ENCODE peak calls at places on chromosomes 4 and X, in eight cellular contexts. One of them, this sample, is unnamed.

GRCh38 chr4:167956676-167957075 is 135.7 kb upstream of the ANXA10 start:
- DNase-seq in neural progenitor cell: no peak
- DNase-seq in cardiac muscle cell: peak; percentile 18
- DNase-seq in brain microvascular endothelial cell: no peak
- DNase-seq in Peyer's patch: no peak
- DNase-seq in psoas muscle: no peak
- DNase-seq in body of pancreas: no peak
- DNase-seq in HCT116: no peak
- DNase-seq in this sample: no peak

GRCh38 chr4:75596061-75596460 is 34.3 kb downstream of the CDKL2 start:
- DNase-seq in neural progenitor cell: no peak
- DNase-seq in cardiac muscle cell: no peak
- DNase-seq in brain microvascular endothelial cell: no peak
- DNase-seq in Peyer's patch: no peak
- DNase-seq in psoas muscle: no peak
- DNase-seq in body of pancreas: no peak
- DNase-seq in HCT116: no peak
- DNase-seq in this sample: no peak

GRCh38 chr4:85837334-85837733 is 362.4 kb downstream of the ARHGAP24 start:
- DNase-seq in neural progenitor cell: no peak
- DNase-seq in cardiac muscle cell: peak; percentile 21
- DNase-seq in brain microvascular endothelial cell: peak; percentile 39
- DNase-seq in Peyer's patch: no peak
- DNase-seq in psoas muscle: no peak
- DNase-seq in body of pancreas: no peak
- DNase-seq in HCT116: no peak
- DNase-seq in this sample: no peak

GRCh38 chr4:74446193-74446868 is 1.4 kb downstream of the AREG start:
- DNase-seq in neural progenitor cell: no peak
- DNase-seq in cardiac muscle cell: peak; percentile 54
- DNase-seq in brain microvascular endothelial cell: no peak
- DNase-seq in Peyer's patch: no peak
- DNase-seq in psoas muscle: no peak
- DNase-seq in body of pancreas: no peak
- DNase-seq in HCT116: no peak
- DNase-seq in this sample: no peak

GRCh38 chrX:98071331-98071730 is 1187.6 kb downstream of the RPA4 start:
- DNase-seq in neural progenitor cell: no peak
- DNase-seq in cardiac muscle cell: no peak
- DNase-seq in brain microvascular endothelial cell: no peak
- DNase-seq in Peyer's patch: no peak
- DNase-seq in psoas muscle: no peak
- DNase-seq in body of pancreas: no peak
- DNase-seq in HCT116: no peak
- DNase-seq in this sample: no peak

GRCh38 chr4:143531773-143532491 is 18.4 kb downstream of the SMARCA5 start:
- DNase-seq in neural progenitor cell: no peak
- DNase-seq in cardiac muscle cell: peak; percentile 24
- DNase-seq in brain microvascular endothelial cell: no peak
- DNase-seq in Peyer's patch: no peak
- DNase-seq in psoas muscle: no peak
- DNase-seq in body of pancreas: no peak
- DNase-seq in HCT116: no peak
- DNase-seq in this sample: no peak

GRCh38 chrX:100381613-100382012 is 28.5 kb downstream of the PCDH19 start:
- DNase-seq in neural progenitor cell: no peak
- DNase-seq in cardiac muscle cell: peak; percentile 13
- DNase-seq in brain microvascular endothelial cell: no peak
- DNase-seq in Peyer's patch: no peak
- DNase-seq in psoas muscle: no peak
- DNase-seq in body of pancreas: no peak
- DNase-seq in HCT116: no peak
- DNase-seq in this sample: no peak

GRCh38 chrX:21373637-21374162 is 518 bp upstream of the CNKSR2 start:
- DNase-seq in neural progenitor cell: peak; percentile 89
- DNase-seq in cardiac muscle cell: no peak
- DNase-seq in brain microvascular endothelial cell: no peak
- DNase-seq in Peyer's patch: peak; percentile 17
- DNase-seq in psoas muscle: no peak
- DNase-seq in body of pancreas: no peak
- DNase-seq in HCT116: no peak
- DNase-seq in this sample: peak; percentile 8

GRCh38 chr4:110754726-110755125 is 131.8 kb upstream of the PITX2 start:
- DNase-seq in neural progenitor cell: no peak
- DNase-seq in cardiac muscle cell: peak; percentile 26
- DNase-seq in brain microvascular endothelial cell: no peak
- DNase-seq in Peyer's patch: no peak
- DNase-seq in psoas muscle: no peak
- DNase-seq in body of pancreas: no peak
- DNase-seq in HCT116: no peak
- DNase-seq in this sample: no peak

GRCh38 chrX:110491846-110492620 is 133.4 kb downstream of the RTL9 start:
- DNase-seq in neural progenitor cell: no peak
- DNase-seq in cardiac muscle cell: no peak
- DNase-seq in brain microvascular endothelial cell: no peak
- DNase-seq in Peyer's patch: no peak
- DNase-seq in psoas muscle: no peak
- DNase-seq in body of pancreas: no peak
- DNase-seq in HCT116: no peak
- DNase-seq in this sample: no peak

GRCh38 chr4:37561803-37562207 is 124.4 kb downstream of the RELL1 start:
- DNase-seq in neural progenitor cell: no peak
- DNase-seq in cardiac muscle cell: peak; percentile 80
- DNase-seq in brain microvascular endothelial cell: peak; percentile 92
- DNase-seq in Peyer's patch: no peak
- DNase-seq in psoas muscle: no peak
- DNase-seq in body of pancreas: no peak
- DNase-seq in HCT116: no peak
- DNase-seq in this sample: peak; percentile 8

GRCh38 chrX:30301977-30302376 is 7.2 kb downstream of the NR0B1 start:
- DNase-seq in neural progenitor cell: peak; percentile 40
- DNase-seq in cardiac muscle cell: peak; percentile 35
- DNase-seq in brain microvascular endothelial cell: peak; percentile 33
- DNase-seq in Peyer's patch: no peak
- DNase-seq in psoas muscle: no peak
- DNase-seq in body of pancreas: no peak
- DNase-seq in HCT116: no peak
- DNase-seq in this sample: peak; percentile 11

GRCh38 chr4:47210828-47211227 is 179.5 kb downstream of the GABRB1 start:
- DNase-seq in neural progenitor cell: no peak
- DNase-seq in cardiac muscle cell: no peak
- DNase-seq in brain microvascular endothelial cell: no peak
- DNase-seq in Peyer's patch: no peak
- DNase-seq in psoas muscle: no peak
- DNase-seq in body of pancreas: no peak
- DNase-seq in HCT116: no peak
- DNase-seq in this sample: no peak

GRCh38 chr4:79284893-79285292 is 41.0 kb downstream of the NAA11 start:
- DNase-seq in neural progenitor cell: no peak
- DNase-seq in cardiac muscle cell: peak; percentile 1
- DNase-seq in brain microvascular endothelial cell: no peak
- DNase-seq in Peyer's patch: no peak
- DNase-seq in psoas muscle: no peak
- DNase-seq in body of pancreas: no peak
- DNase-seq in HCT116: no peak
- DNase-seq in this sample: no peak

GRCh38 chrX:16852617-16853179 is 17.5 kb downstream of the RBBP7 start:
- DNase-seq in neural progenitor cell: no peak
- DNase-seq in cardiac muscle cell: no peak
- DNase-seq in brain microvascular endothelial cell: no peak
- DNase-seq in Peyer's patch: no peak
- DNase-seq in psoas muscle: no peak
- DNase-seq in body of pancreas: no peak
- DNase-seq in HCT116: no peak
- DNase-seq in this sample: no peak
- H3K36me3 ChIP-seq in neural progenitor cell: peaks cover 48% of the 10 kb centered on the region
- H3K36me3 ChIP-seq in cardiac muscle cell: peaks cover 81% of the 10 kb centered on the region
- H3K36me3 ChIP-seq in brain microvascular endothelial cell: peaks cover 8% of the 10 kb centered on the region
- H3K36me3 ChIP-seq in Peyer's patch: no peaks in the 10 kb centered on the region
- H3K36me3 ChIP-seq in psoas muscle: no peaks in the 10 kb centered on the region
- H3K36me3 ChIP-seq in body of pancreas: peaks cover 5% of the 10 kb centered on the region
- H3K36me3 ChIP-seq in HCT116: peaks cover 15% of the 10 kb centered on the region
- H3K36me3 ChIP-seq in this sample: peaks cover 93% of the 10 kb centered on the region

DNA sequence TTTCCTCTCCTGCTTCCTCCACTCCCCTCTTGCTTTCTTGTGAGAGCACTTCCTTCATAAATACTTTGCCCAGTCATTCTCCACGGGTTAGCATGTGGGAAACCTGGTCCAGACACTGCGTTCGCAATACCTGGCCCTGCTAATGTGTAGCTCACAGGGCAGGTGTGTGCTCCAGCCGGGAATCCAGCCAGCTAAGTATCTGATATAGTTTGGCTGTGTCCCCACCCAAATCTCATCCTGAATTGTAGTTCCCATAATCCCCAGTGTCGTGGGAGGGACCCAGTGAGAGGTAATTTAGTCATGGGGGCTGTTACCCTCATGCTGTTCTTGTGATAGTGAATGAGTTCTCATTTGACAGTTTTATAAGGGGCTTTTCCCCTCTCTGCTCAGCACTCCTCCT is 32.2 kb upstream of the STX18 start:
- DNase-seq in neural progenitor cell: no peak
- DNase-seq in cardiac muscle cell: no peak
- DNase-seq in brain microvascular endothelial cell: no peak
- DNase-seq in Peyer's patch: no peak
- DNase-seq in psoas muscle: no peak
- DNase-seq in body of pancreas: no peak
- DNase-seq in HCT116: no peak
- DNase-seq in this sample: no peak
- H3K36me3 ChIP-seq in neural progenitor cell: no peaks in the 10 kb centered on the region
- H3K36me3 ChIP-seq in cardiac muscle cell: no peaks in the 10 kb centered on the region
- H3K36me3 ChIP-seq in brain microvascular endothelial cell: no peaks in the 10 kb centered on the region
- H3K36me3 ChIP-seq in Peyer's patch: no peaks in the 10 kb centered on the region
- H3K36me3 ChIP-seq in psoas muscle: no peaks in the 10 kb centered on the region
- H3K36me3 ChIP-seq in body of pancreas: no peaks in the 10 kb centered on the region
- H3K36me3 ChIP-seq in HCT116: no peaks in the 10 kb centered on the region
- H3K36me3 ChIP-seq in this sample: no peaks in the 10 kb centered on the region

GRCh38 chrX:45751156-45751555 is 550.5 kb upstream of the DIPK2B start:
- DNase-seq in neural progenitor cell: no peak
- DNase-seq in cardiac muscle cell: no peak
- DNase-seq in brain microvascular endothelial cell: no peak
- DNase-seq in Peyer's patch: no peak
- DNase-seq in psoas muscle: no peak
- DNase-seq in body of pancreas: no peak
- DNase-seq in HCT116: no peak
- DNase-seq in this sample: no peak

GRCh38 chrX:45748443-45748842 is 547.8 kb upstream of the DIPK2B start:
- DNase-seq in neural progenitor cell: no peak
- DNase-seq in cardiac muscle cell: no peak
- DNase-seq in brain microvascular endothelial cell: no peak
- DNase-seq in Peyer's patch: no peak
- DNase-seq in psoas muscle: no peak
- DNase-seq in body of pancreas: no peak
- DNase-seq in HCT116: no peak
- DNase-seq in this sample: no peak

GRCh38 chrX:45750639-45751038 is 550.0 kb upstream of the DIPK2B start:
- DNase-seq in neural progenitor cell: no peak
- DNase-seq in cardiac muscle cell: no peak
- DNase-seq in brain microvascular endothelial cell: no peak
- DNase-seq in Peyer's patch: no peak
- DNase-seq in psoas muscle: no peak
- DNase-seq in body of pancreas: no peak
- DNase-seq in HCT116: no peak
- DNase-seq in this sample: no peak

GRCh38 chrX:45747905-45748304 is 547.2 kb upstream of the DIPK2B start:
- DNase-seq in neural progenitor cell: no peak
- DNase-seq in cardiac muscle cell: no peak
- DNase-seq in brain microvascular endothelial cell: no peak
- DNase-seq in Peyer's patch: no peak
- DNase-seq in psoas muscle: no peak
- DNase-seq in body of pancreas: no peak
- DNase-seq in HCT116: no peak
- DNase-seq in this sample: no peak

GRCh38 chrX:45749375-45749774 is 548.7 kb upstream of the DIPK2B start:
- DNase-seq in neural progenitor cell: no peak
- DNase-seq in cardiac muscle cell: no peak
- DNase-seq in brain microvascular endothelial cell: no peak
- DNase-seq in Peyer's patch: no peak
- DNase-seq in psoas muscle: no peak
- DNase-seq in body of pancreas: no peak
- DNase-seq in HCT116: no peak
- DNase-seq in this sample: no peak
- H3K36me3 ChIP-seq in neural progenitor cell: no peaks in the 10 kb centered on the region
- H3K36me3 ChIP-seq in cardiac muscle cell: no peaks in the 10 kb centered on the region
- H3K36me3 ChIP-seq in brain microvascular endothelial cell: peaks cover 35% of the 10 kb centered on the region
- H3K36me3 ChIP-seq in Peyer's patch: no peaks in the 10 kb centered on the region
- H3K36me3 ChIP-seq in psoas muscle: no peaks in the 10 kb centered on the region
- H3K36me3 ChIP-seq in body of pancreas: no peaks in the 10 kb centered on the region
- H3K36me3 ChIP-seq in HCT116: peaks cover 32% of the 10 kb centered on the region
- H3K36me3 ChIP-seq in this sample: peaks cover 24% of the 10 kb centered on the region

GRCh38 chrX:77444075-77444474 is 3.1 kb upstream of the FGF16 start:
- DNase-seq in neural progenitor cell: no peak
- DNase-seq in cardiac muscle cell: no peak
- DNase-seq in brain microvascular endothelial cell: no peak
- DNase-seq in Peyer's patch: no peak
- DNase-seq in psoas muscle: no peak
- DNase-seq in body of pancreas: no peak
- DNase-seq in HCT116: no peak
- DNase-seq in this sample: no peak
- H3K36me3 ChIP-seq in neural progenitor cell: no peaks in the 10 kb centered on the region
- H3K36me3 ChIP-seq in cardiac muscle cell: no peaks in the 10 kb centered on the region
- H3K36me3 ChIP-seq in brain microvascular endothelial cell: no peaks in the 10 kb centered on the region
- H3K36me3 ChIP-seq in Peyer's patch: no peaks in the 10 kb centered on the region
- H3K36me3 ChIP-seq in psoas muscle: no peaks in the 10 kb centered on the region
- H3K36me3 ChIP-seq in body of pancreas: no peaks in the 10 kb centered on the region
- H3K36me3 ChIP-seq in HCT116: no peaks in the 10 kb centered on the region
- H3K36me3 ChIP-seq in this sample: no peaks in the 10 kb centered on the region

GRCh38 chr4:102871772-102872171 is 3.0 kb downstream of the CISD2 start:
- DNase-seq in neural progenitor cell: no peak
- DNase-seq in cardiac muscle cell: no peak
- DNase-seq in brain microvascular endothelial cell: no peak
- DNase-seq in Peyer's patch: no peak
- DNase-seq in psoas muscle: no peak
- DNase-seq in body of pancreas: no peak
- DNase-seq in HCT116: no peak
- DNase-seq in this sample: no peak
- H3K36me3 ChIP-seq in neural progenitor cell: peaks cover 11% of the 10 kb centered on the region
- H3K36me3 ChIP-seq in cardiac muscle cell: peaks cover 8% of the 10 kb centered on the region
- H3K36me3 ChIP-seq in brain microvascular endothelial cell: peaks cover 12% of the 10 kb centered on the region
- H3K36me3 ChIP-seq in Peyer's patch: no peaks in the 10 kb centered on the region
- H3K36me3 ChIP-seq in psoas muscle: no peaks in the 10 kb centered on the region
- H3K36me3 ChIP-seq in body of pancreas: no peaks in the 10 kb centered on the region
- H3K36me3 ChIP-seq in HCT116: peaks cover 14% of the 10 kb centered on the region
- H3K36me3 ChIP-seq in this sample: peaks cover 13% of the 10 kb centered on the region

GRCh38 chr4:153547520-153547919 is 81.4 kb downstream of the TMEM131L start:
- DNase-seq in neural progenitor cell: no peak
- DNase-seq in cardiac muscle cell: no peak
- DNase-seq in brain microvascular endothelial cell: no peak
- DNase-seq in Peyer's patch: no peak
- DNase-seq in psoas muscle: no peak
- DNase-seq in body of pancreas: no peak
- DNase-seq in HCT116: no peak
- DNase-seq in this sample: no peak
- H3K36me3 ChIP-seq in neural progenitor cell: no peaks in the 10 kb centered on the region
- H3K36me3 ChIP-seq in cardiac muscle cell: no peaks in the 10 kb centered on the region
- H3K36me3 ChIP-seq in brain microvascular endothelial cell: no peaks in the 10 kb centered on the region
- H3K36me3 ChIP-seq in Peyer's patch: no peaks in the 10 kb centered on the region
- H3K36me3 ChIP-seq in psoas muscle: no peaks in the 10 kb centered on the region
- H3K36me3 ChIP-seq in body of pancreas: no peaks in the 10 kb centered on the region
- H3K36me3 ChIP-seq in HCT116: no peaks in the 10 kb centered on the region
- H3K36me3 ChIP-seq in this sample: no peaks in the 10 kb centered on the region

This sample was measured in HAP-1.